ENCODE peak calls at places on chromosomes 7 and 10, in nine cellular contexts. B, U, Q, I, H, S, L, O and J are unnamed samples.

GRCh38 chr7:84688671-84689070 is 494.1 kb upstream of the SEMA3A start:
- DNase-seq in I (no peak), O (no peak), H (no peak), S (peak; percentile 15), U (peak; percentile 60), L (no peak), Q (no peak), B (no peak), J (no peak)

GRCh38 chr10:43294241-43294658 is 27.4 kb upstream of the RASGEF1A start:
- DNase-seq in S (no peak), Q (no peak), U (no peak), H (no peak), L (no peak), I (no peak), B (no peak), O (peak; percentile 43), J (no peak)

GRCh38 chr7:146655928-146656797 is 539.6 kb downstream of the CNTNAP2 start:
- DNase-seq in O (no peak), Q (peak; percentile 85), S (no peak), H (no peak), L (no peak), U (no peak), I (peak; percentile 70), B (no peak), J (no peak)

GRCh38 chr10:79102056-79102874 is 33.5 kb downstream of the ZMIZ1 start:
- DNase-seq in H (peak; percentile 53), L (no peak), B (peak; percentile 82), S (no peak), I (peak; percentile 43), U (no peak), O (no peak), Q (no peak), J (no peak)

GRCh38 chr7:25179325-25179724 is 49.0 kb downstream of the NPVF start:
- DNase-seq in U (no peak), H (no peak), I (no peak), S (no peak), O (no peak), B (no peak), Q (no peak), L (peak; percentile 40), J (peak; percentile 18)

GRCh38 chr7:102985176-102985783 is 72.5 kb downstream of the LRRC17 start:
- DNase-seq in H (no peak), U (peak; percentile 59), Q (no peak), O (no peak), I (no peak), L (no peak), S (no peak), B (no peak), J (no peak)

GRCh38 chr10:44240766-44241165 is 144.1 kb downstream of the CXCL12 start:
- DNase-seq in B (peak; percentile 1), L (no peak), I (no peak), Q (no peak), H (no peak), O (no peak), S (no peak), U (no peak), J (no peak)

GRCh38 chr10:96043895-96044580 is 655 bp downstream of the CCNJ start:
- DNase-seq in U (peak; percentile 14), H (peak; percentile 67), S (peak; percentile 53), O (peak; percentile 54), B (no peak), Q (no peak), I (peak; percentile 65), L (peak; percentile 69), J (peak; percentile 80)

GRCh38 chr7:18352339-18353255 is 143.0 kb upstream of the HDAC9 start:
- DNase-seq in I (peak; percentile 24), Q (peak; percentile 27), S (peak; percentile 83), H (peak; percentile 61), L (peak; percentile 76), U (peak; percentile 57), O (peak; percentile 16), B (peak; percentile 5), J (peak; percentile 30)

GRCh38 chr7:80942261-80943041 is 23.6 kb upstream of the SEMA3C start:
- DNase-seq in H (peak; percentile 89), B (peak; percentile 33), Q (no peak), O (no peak), U (peak; percentile 97), I (peak; percentile 45), S (peak; percentile 91), L (no peak), J (no peak)

GRCh38 chr10:23172429-23172828 is 19.7 kb upstream of the PTF1A start:
- DNase-seq in O (no peak), Q (no peak), L (no peak), H (no peak), B (peak; percentile 63), I (no peak), U (no peak), S (no peak), J (no peak)

GRCh38 chr10:14840178-14840577 is 2.1 kb downstream of the HSPA14 start:
- DNase-seq in U (no peak), Q (no peak), L (no peak), H (no peak), O (no peak), B (no peak), S (no peak), I (no peak), J (no peak)

GRCh38 chr10:117217196-117217761 is 20.0 kb downstream of the KCNK18 start:
- DNase-seq in L (no peak), H (peak; percentile 77), I (no peak), S (peak; percentile 41), O (no peak), U (no peak), Q (no peak), B (peak; percentile 85), J (peak; percentile 59)

GRCh38 chr10:22618081-22618785 is 96.1 kb downstream of the PIP4K2A start:
- DNase-seq in I (no peak), L (no peak), U (peak; percentile 41), S (no peak), B (no peak), Q (no peak), H (no peak), O (no peak), J (no peak)

GRCh38 chr7:73345538-73345937 is 17.6 kb downstream of the FKBP6 start:
- DNase-seq in O (no peak), I (no peak), H (no peak), L (no peak), U (no peak), S (no peak), B (no peak), Q (no peak), J (no peak)

GRCh38 chr10:73910764-73911552 is at the start of gene PLAU:
- DNase-seq in Q (no peak), I (peak; percentile 54), O (peak; percentile 58), B (peak; percentile 92), U (no peak), H (peak; percentile 84), L (peak; percentile 82), S (peak; percentile 55), J (peak; percentile 70)

GRCh38 chr7:80588591-80588990 is 49.9 kb upstream of the CD36 start:
- DNase-seq in Q (no peak), I (no peak), U (no peak), S (no peak), L (no peak), B (no peak), O (no peak), H (peak; percentile 11), J (no peak)

GRCh38 chr10:46239247-46239646 is 47.5 kb upstream of the ANTXRL start:
- DNase-seq in S (no peak), I (no peak), O (peak; percentile 11), B (no peak), L (no peak), Q (no peak), U (no peak), H (no peak), J (no peak)

GRCh38 chr10:78817361-78817760 is 251.4 kb upstream of the ZMIZ1 start:
- DNase-seq in S (no peak), O (no peak), H (no peak), I (no peak), L (no peak), U (no peak), Q (no peak), B (no peak), J (no peak)

GRCh38 chr7:123054357-123055133 is 59.0 kb upstream of the TAS2R16 start:
- DNase-seq in L (no peak), Q (no peak), S (peak; percentile 61), B (no peak), I (no peak), H (peak; percentile 77), O (no peak), U (no peak), J (no peak)

GRCh38 chr7:70557281-70557680 is 574.7 kb upstream of the GALNT17 start:
- DNase-seq in B (no peak), I (no peak), L (no peak), H (no peak), O (no peak), S (no peak), U (no peak), Q (no peak), J (no peak)

GRCh38 chr7:22809902-22810642 is 12.6 kb downstream of the TOMM7 start:
- DNase-seq in B (no peak), S (no peak), O (no peak), U (no peak), I (no peak), Q (no peak), L (no peak), H (peak; percentile 75), J (no peak)

GRCh38 chr10:132458595-132459251 is 61.7 kb downstream of the PWWP2B start:
- DNase-seq in H (no peak), Q (no peak), S (peak; percentile 60), L (peak; percentile 84), U (no peak), I (peak; percentile 89), O (peak; percentile 78), B (peak; percentile 98), J (peak; percentile 90)

GRCh38 chr10:80814147-80814652 is 276.5 kb downstream of the SH2D4B start:
- DNase-seq in O (no peak), S (no peak), H (no peak), L (no peak), U (no peak), Q (no peak), B (no peak), I (no peak), J (no peak)

GRCh38 chr10:110192552-110192951 is 14.9 kb upstream of the MXI1 start:
- DNase-seq in L (no peak), Q (no peak), U (no peak), O (no peak), H (peak; percentile 64), I (no peak), S (no peak), B (peak; percentile 63), J (peak; percentile 48)

GRCh38 chr10:78913219-78914059 is 155.3 kb upstream of the ZMIZ1 start:
- DNase-seq in U (no peak), O (no peak), I (no peak), Q (peak; percentile 64), L (peak; percentile 92), S (no peak), H (no peak), B (peak; percentile 90), J (no peak)